ENCODE peak calls at places on chromosome 5, in five cellular contexts. E is HepG2, X is GM23338, O is hepatocyte, Z is SK-N-SH. G is an unnamed sample. For H4K20me1 and H3K4me1, the result is how much of the 10 kb centered on the place peaks cover.

GRCh38 chr5:112331892-112332291 is 87.2 kb downstream of the EPB41L4A start:
- DNase-seq in E (no peak), X (no peak), O (no peak), Z (no peak), G (no peak)

GRCh38 chr5:146816775-146817387 is 61.7 kb downstream of the PPP2R2B start:
- DNase-seq in E (no peak), X (peak), O (no peak), Z (no peak), G (no peak)

GRCh38 chr5:466661-467310 is 23.8 kb downstream of the EXOC3 start:
- DNase-seq in E (no peak), X (no peak), O (no peak), Z (no peak), G (no peak)

GRCh38 chr5:169095976-169096375 is 205.0 kb downstream of the SLIT3 start:
- DNase-seq in E (no peak), X (no peak), O (no peak), Z (no peak), G (no peak)

GRCh38 chr5:173855162-173855994 is 32.8 kb upstream of the CPEB4 start:
- DNase-seq in E (no peak), X (no peak), O (no peak), Z (no peak), G (no peak)

GRCh38 chr5:57538341-57538955 is 55.8 kb upstream of the ACTBL2 start:
- DNase-seq in E (no peak), X (no peak), O (no peak), Z (no peak), G (no peak)

GRCh38 chr5:75734913-75735789 is 17.9 kb upstream of the POC5 start:
- DNase-seq in E (peak), X (peak), O (peak), Z (peak), G (no peak)

GRCh38 chr5:73119492-73120157 is 750 bp upstream of the TMEM171 start:
- DNase-seq in E (no peak), X (peak), O (peak), Z (peak), G (no peak)

GRCh38 chr5:112419050-112419595 is at the start of gene EPB41L4A:
- DNase-seq in E (no peak), X (peak), O (peak), Z (peak), G (no peak)

GRCh38 chr5:14753947-14754346 is 89.4 kb downstream of the OTULIN start:
- DNase-seq in E (no peak), X (no peak), O (no peak), Z (no peak), G (no peak)

GRCh38 chr5:5398046-5398445 is 24.4 kb upstream of the ICE1 start:
- DNase-seq in E (no peak), X (no peak), O (no peak), Z (no peak), G (no peak)

GRCh38 chr5:6775595-6775994 is 62.4 kb downstream of the TENT4A start:
- DNase-seq in E (no peak), X (no peak), O (no peak), Z (no peak), G (no peak)

GRCh38 chr5:146448783-146449519 is 1.8 kb downstream of the TCERG1 start:
- DNase-seq in E (no peak), X (peak), O (no peak), Z (no peak), G (no peak)

GRCh38 chr5:172641359-172642045 is 439 bp downstream of the NEURL1B start:
- DNase-seq in E (no peak), X (peak), O (no peak), Z (peak), G (no peak)

GRCh38 chr5:153562189-153562588 is 71.7 kb downstream of the GRIA1 start:
- DNase-seq in E (no peak), X (no peak), O (no peak), Z (no peak), G (no peak)

GRCh38 chr5:84130006-84130580 is 254.6 kb downstream of the EDIL3 start:
- DNase-seq in E (no peak), X (no peak), O (no peak), Z (no peak), G (no peak)

GRCh38 chr5:36209664-36210063 is 32.1 kb downstream of the NADK2 start:
- DNase-seq in E (no peak), X (no peak), O (no peak), Z (no peak), G (no peak)

GRCh38 chr5:66239034-66239433 is 94.9 kb downstream of the SREK1 start:
- DNase-seq in E (no peak), X (peak), O (no peak), Z (no peak), G (peak)

GRCh38 chr5:172855597-172856292 is 21.7 kb downstream of the ERGIC1 start:
- DNase-seq in E (no peak), X (no peak), O (no peak), Z (peak), G (no peak)

GRCh38 chr5:75361310-75361709 is 24.3 kb downstream of the HMGCR start:
- DNase-seq in E (no peak), X (no peak), O (no peak), Z (no peak), G (no peak)

GRCh38 chr5:72235725-72236124 is 84.3 kb downstream of the MRPS27 start:
- DNase-seq in E (no peak), X (no peak), O (no peak), Z (no peak), G (no peak)

GRCh38 chr5:122508623-122509022 is 196.6 kb downstream of the SNCAIP start:
- DNase-seq in E (no peak), X (no peak), O (no peak), Z (no peak), G (no peak)

GRCh38 chr5:109654455-109654854 is 35.3 kb upstream of the MAN2A1 start:
- DNase-seq in E (no peak), X (no peak), O (no peak), Z (no peak), G (no peak)

GRCh38 chr5:115267617-115268016 is 4.9 kb upstream of the PGGT1B start:
- DNase-seq in E (no peak), X (no peak), O (no peak), Z (no peak), G (no peak)

GRCh38 chr5:31120642-31120948 is 72.9 kb upstream of the CDH6 start:
- DNase-seq in E (no peak), X (no peak), O (no peak), Z (no peak), G (no peak)

GRCh38 chr5:33439905-33440481 is 772 bp upstream of the TARS1 start:
- DNase-seq in E (peak), X (no peak), O (no peak), Z (no peak), G (no peak)

GRCh38 chr5:102223542-102224444 is 72.3 kb downstream of the SLCO4C1 start:
- DNase-seq in E (peak), X (peak), O (peak), Z (peak), G (no peak)

GRCh38 chr5:74643160-74643562 is 2.6 kb upstream of the ENC1 start:
- DNase-seq in E (peak), X (no peak), O (peak), Z (no peak), G (no peak)

GRCh38 chr5:1759378-1759970 is 40.2 kb downstream of the MRPL36 start:
- DNase-seq in E (no peak), X (no peak), O (no peak), Z (no peak), G (no peak)

GRCh38 chr5:145027266-145027665 is 807.9 kb downstream of the PRELID2 start:
- DNase-seq in E (no peak), X (peak), O (no peak), Z (no peak), G (no peak)

GRCh38 chr5:14582797-14583137 is 1.2 kb downstream of the OTULINL start:
- DNase-seq in E (no peak), X (no peak), O (peak), Z (peak), G (no peak)

GRCh38 chr5:135491038-135491551 is 38.9 kb upstream of the TIFAB start:
- DNase-seq in E (no peak), X (peak), O (no peak), Z (no peak), G (no peak)

GRCh38 chr5:135489466-135490244 is 37.5 kb upstream of the TIFAB start:
- DNase-seq in E (peak), X (peak), O (no peak), Z (no peak), G (no peak)

GRCh38 chr5:135491552-135492318 is 39.6 kb upstream of the TIFAB start:
- DNase-seq in E (peak), X (peak), O (peak), Z (peak), G (no peak)

GRCh38 chr5:135488727-135489465 is 36.7 kb upstream of the TIFAB start:
- DNase-seq in E (peak), X (peak), O (peak), Z (peak), G (no peak)

DNA sequence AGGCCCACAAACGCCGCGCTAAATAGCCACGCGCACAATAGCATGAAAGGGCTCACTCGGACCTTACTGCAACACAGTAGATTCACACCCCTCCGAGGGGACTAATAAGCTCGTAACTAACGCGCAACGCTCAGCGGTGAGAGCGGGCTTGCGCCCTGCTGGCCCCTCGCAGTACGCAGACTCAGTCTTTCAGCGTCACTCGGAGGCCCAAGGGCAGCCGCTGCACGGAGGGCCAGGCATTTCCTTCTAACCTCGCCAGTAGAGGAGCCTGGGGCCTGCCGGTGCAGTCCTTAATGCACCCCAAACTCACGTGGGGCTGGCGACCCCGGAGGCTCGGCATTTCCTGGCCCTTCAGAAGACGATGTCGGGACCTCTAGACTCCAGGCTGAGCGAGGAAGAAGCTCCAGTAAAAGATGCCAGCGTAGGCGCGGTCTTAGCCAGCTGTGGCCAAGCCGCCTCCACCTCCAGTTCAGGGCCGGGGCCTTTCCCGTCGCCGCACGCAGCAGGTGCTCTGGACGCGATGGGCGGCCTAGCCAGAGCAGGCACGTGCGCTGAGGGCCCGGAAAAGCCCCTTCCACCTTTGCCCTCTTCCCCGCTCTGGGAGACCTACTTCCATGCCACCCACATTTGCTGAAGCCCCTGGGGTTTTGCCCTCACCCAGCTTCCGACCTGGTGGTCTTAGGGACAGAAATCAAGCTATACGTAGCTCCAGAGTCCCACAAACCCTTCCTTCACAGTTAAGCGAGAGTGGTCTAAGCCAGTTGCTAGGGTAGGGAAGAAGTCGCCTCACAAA is 38.3 kb upstream of the TIFAB start:
- DNase-seq in E (no peak), X (peak), O (peak), Z (no peak), G (no peak)
- H4K20me1 ChIP-seq in E (under half), X (under half), O (under half), Z (under half), G (under half)

GRCh38 chr5:136216230-136216629 is 23.3 kb upstream of the SMIM32 start:
- DNase-seq in E (no peak), X (peak), O (no peak), Z (no peak), G (no peak)
- H3K4me1 ChIP-seq in E (under half), X (under half), O (under half), Z (under half), G (under half)

GRCh38 chr5:80231693-80232092 is 24.2 kb downstream of the SERINC5 start:
- DNase-seq in E (no peak), X (no peak), O (no peak), Z (no peak), G (no peak)
- H4K20me1 ChIP-seq in E (under half), X (under half), O (under half), Z (under half), G (under half)

GRCh38 chr5:41445937-41446563 is 64.4 kb downstream of the PLCXD3 start:
- DNase-seq in E (no peak), X (no peak), O (no peak), Z (no peak), G (no peak)
- H3K4me1 ChIP-seq in E (under half), X (under half), O (under half), Z (under half), G (under half)

DNA sequence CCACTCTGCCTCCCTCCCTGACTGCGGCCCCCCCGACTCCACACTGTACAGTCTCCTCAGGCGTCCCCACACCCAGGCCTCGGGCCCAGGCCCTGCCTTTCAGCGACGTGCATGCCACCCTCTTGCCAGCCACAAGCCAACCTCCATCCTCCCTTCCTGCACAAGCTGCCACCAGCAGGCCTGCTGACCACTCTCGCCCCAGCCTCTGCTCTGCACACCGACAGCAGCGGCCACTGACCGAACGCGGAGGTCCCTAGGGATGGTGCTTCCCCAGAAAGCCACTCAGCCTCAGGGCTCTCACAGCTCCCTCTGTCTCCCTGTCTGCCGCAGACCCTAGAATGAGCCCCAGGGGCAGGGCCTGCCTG is 18.6 kb downstream of the LMAN2 start:
- DNase-seq in E (no peak), X (no peak), O (no peak), Z (no peak), G (no peak)
- H4K20me1 ChIP-seq in E (under half), X (under half), O (under half), Z (under half), G (under half)

DNA sequence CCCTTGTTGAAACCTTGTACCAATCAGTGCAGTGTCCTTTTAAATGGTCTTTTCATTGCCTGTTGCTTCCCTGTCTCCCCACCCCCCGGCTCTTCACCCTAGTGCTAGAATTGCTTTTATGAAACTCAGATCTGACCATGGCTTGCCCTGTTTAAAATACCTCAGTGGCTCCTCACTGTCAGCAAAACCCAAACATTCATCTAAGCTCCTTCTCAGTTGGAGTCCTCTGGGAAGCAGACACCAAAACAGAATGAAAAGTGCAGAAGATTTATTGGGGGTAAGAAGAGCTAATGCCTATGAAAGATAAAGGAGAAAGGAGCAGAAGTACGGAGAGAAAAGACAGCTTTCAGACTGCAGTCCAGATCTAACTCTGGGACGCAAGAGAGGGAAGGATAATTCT is 56.2 kb downstream of the IRF1 start:
- DNase-seq in E (no peak), X (no peak), O (no peak), Z (no peak), G (no peak)
- H3K4me1 ChIP-seq in E (under half), X (under half), O (under half), Z (under half), G (half or more)

GRCh38 chr5:62334082-62334481 is 28.1 kb downstream of the KIF2A start:
- DNase-seq in E (no peak), X (no peak), O (no peak), Z (no peak), G (no peak)
- H4K20me1 ChIP-seq in E (under half), X (under half), O (under half), Z (half or more), G (half or more)

GRCh38 chr5:150788974-150789373 is 10.4 kb downstream of the SMIM3 start:
- DNase-seq in E (no peak), X (no peak), O (no peak), Z (no peak), G (no peak)

GRCh38 chr5:150787659-150788058 is 9.1 kb downstream of the SMIM3 start:
- DNase-seq in E (no peak), X (no peak), O (no peak), Z (no peak), G (no peak)

GRCh38 chr5:150789943-150790611 is 11.5 kb downstream of the SMIM3 start:
- DNase-seq in E (no peak), X (peak), O (peak), Z (no peak), G (peak)

GRCh38 chr5:150791536-150791935 is 13.0 kb downstream of the SMIM3 start:
- DNase-seq in E (no peak), X (no peak), O (no peak), Z (no peak), G (no peak)

DNA sequence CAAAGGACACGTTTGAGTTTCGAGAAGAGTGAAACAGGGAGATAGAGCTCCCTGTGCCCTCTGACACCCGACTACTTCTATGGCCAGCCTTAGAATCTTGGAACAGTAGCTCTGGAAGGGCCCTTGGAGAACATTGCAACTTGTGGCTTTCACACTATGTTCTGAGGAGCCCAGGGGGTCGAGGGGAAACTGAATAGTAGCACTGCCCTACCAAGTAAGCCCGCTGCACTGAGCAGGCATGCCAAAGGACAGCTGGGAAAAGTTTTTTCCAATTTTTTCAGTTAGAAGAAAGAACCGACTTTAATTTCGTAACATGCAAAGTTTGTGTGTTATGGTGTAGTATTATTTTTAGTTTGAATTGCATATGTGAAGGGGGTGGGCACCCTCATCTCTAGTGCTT is 10.9 kb downstream of the SMIM3 start:
- DNase-seq in E (no peak), X (no peak), O (no peak), Z (no peak), G (no peak)
- H3K4me1 ChIP-seq in E (half or more), X (under half), O (under half), Z (under half), G (under half)

G was measured in DND-41.